ENCODE peak calls at places on chromosomes 16 and 17, in four cellular contexts. M is IMR-90, Z is K562, L is GM12878. R is an unnamed sample.

GRCh38 chr16:47492428-47493357 is 31.6 kb downstream of the PHKB start:
- DNase-seq in L (peak), M (peak), Z (peak), R (no peak)

GRCh38 chr17:44749076-44750020 is 9.4 kb upstream of the ADAM11 start:
- DNase-seq in L (no peak), Z (no peak), M (no peak), R (no peak)

GRCh38 chr16:64882385-64882784 is 239.5 kb downstream of the CDH11 start:
- DNase-seq in L (no peak), M (no peak), Z (no peak), R (no peak)

GRCh38 chr17:17412331-17412730 is 64.5 kb upstream of the MED9 start:
- DNase-seq in L (no peak), M (peak), Z (no peak), R (peak)

GRCh38 chr16:6625606-6626005 is 707.0 kb upstream of the RBFOX1 start:
- DNase-seq in Z (no peak), M (no peak), L (no peak), R (no peak)

GRCh38 chr17:78329263-78330059 is 30.4 kb downstream of the SOCS3 start:
- DNase-seq in L (no peak), Z (no peak), M (peak), R (peak)

GRCh38 chr16:68291227-68291626 is 19.5 kb downstream of the SLC7A6OS start:
- DNase-seq in M (no peak), L (no peak), Z (no peak), R (no peak)

GRCh38 chr17:58487589-58488427 is at the start of gene HSF5:
- DNase-seq in M (no peak), L (no peak), Z (no peak), R (no peak)

GRCh38 chr17:81295031-81295677 is at the start of gene SLC38A10:
- DNase-seq in M (peak), L (peak), Z (peak), R (peak)

GRCh38 chr17:63995626-63996025 is 2.5 kb upstream of the PRR29 start:
- DNase-seq in Z (no peak), L (no peak), M (no peak), R (no peak)

GRCh38 chr16:51393381-51394005 is 242.4 kb upstream of the SALL1 start:
- DNase-seq in Z (no peak), M (peak), L (no peak), R (no peak)

GRCh38 chr16:54407596-54407995 is 121.0 kb upstream of the IRX3 start:
- DNase-seq in M (peak), Z (no peak), L (no peak), R (no peak)

GRCh38 chr17:49022391-49022941 is 25.3 kb downstream of the IGF2BP1 start:
- DNase-seq in Z (peak), L (no peak), M (peak), R (peak)

GRCh38 chr17:79005063-79005861 is 4.3 kb downstream of the CANT1 start:
- DNase-seq in Z (no peak), M (no peak), L (no peak), R (no peak)

GRCh38 chr17:73513426-73513825 is 130.8 kb downstream of the SDK2 start:
- DNase-seq in L (no peak), Z (no peak), M (no peak), R (no peak)

GRCh38 chr16:84119368-84119767 is 2.6 kb upstream of the MBTPS1 start:
- DNase-seq in M (no peak), L (no peak), Z (no peak), R (no peak)

GRCh38 chr16:1297413-1297773 is 12.0 kb upstream of the UBE2I start:
- DNase-seq in L (no peak), M (no peak), Z (no peak), R (no peak)

GRCh38 chr17:64938925-64939474 is 19.7 kb upstream of the LRRC37A3 start:
- DNase-seq in Z (peak), M (peak), L (no peak), R (peak)

GRCh38 chr16:89828199-89828869 is at the start of gene SPIRE2:
- DNase-seq in L (no peak), Z (peak), M (peak), R (no peak)

GRCh38 chr17:40526668-40527067 is 25.2 kb upstream of the TNS4 start:
- DNase-seq in M (no peak), L (no peak), Z (no peak), R (no peak)

GRCh38 chr17:45332505-45332904 is 15.7 kb upstream of the MAP3K14 start:
- DNase-seq in L (no peak), M (no peak), Z (no peak), R (no peak)

GRCh38 chr16:83533193-83533592 is 274.6 kb upstream of the HSBP1 start:
- DNase-seq in Z (no peak), M (peak), L (no peak), R (peak)

GRCh38 chr17:81527591-81528383 is at the start of gene FSCN2:
- DNase-seq in L (no peak), Z (no peak), M (no peak), R (no peak)

GRCh38 chr16:10616744-10617640 is 36.6 kb upstream of the EMP2 start:
- DNase-seq in M (peak), L (no peak), Z (peak), R (peak)

GRCh38 chr16:19555938-19556778 is 655 bp downstream of the VPS35L start:
- DNase-seq in Z (peak), L (peak), M (peak), R (peak)

GRCh38 chr17:68036304-68037147 is 991 bp downstream of the KPNA2 start:
- DNase-seq in Z (no peak), L (no peak), M (peak), R (no peak)

DNA sequence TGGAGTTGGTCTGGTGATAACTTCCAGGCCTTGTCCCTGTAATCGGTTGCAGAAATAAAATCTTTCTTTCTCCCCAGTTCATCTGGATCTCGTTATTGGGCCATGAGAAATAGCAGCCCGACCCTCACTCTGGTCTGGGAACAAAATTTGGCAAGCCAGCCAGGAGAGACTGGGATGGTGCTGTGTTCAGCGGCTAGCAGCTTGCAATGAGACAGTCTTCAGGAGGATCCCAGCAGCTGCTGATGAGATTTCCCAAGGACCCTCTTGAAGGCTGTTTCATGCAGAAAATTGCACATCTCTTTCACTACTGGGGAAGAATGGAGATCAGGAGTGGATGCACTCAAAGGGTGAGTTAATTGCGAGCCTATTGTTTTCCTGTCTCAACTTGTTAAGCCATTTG is 5.4 kb upstream of the COIL start:
- DNase-seq in L (no peak), Z (no peak), M (no peak), R (no peak)
- TF ChIP-seq ELK1 in L (no peak), Z (no peak), M (no peak), R (no peak)

GRCh38 chr17:59533694-59534093 is 31.7 kb upstream of the DHX40 start:
- DNase-seq in Z (no peak), L (no peak), M (no peak), R (no peak)

GRCh38 chr17:59534583-59534982 is 30.8 kb upstream of the DHX40 start:
- DNase-seq in Z (no peak), L (no peak), M (no peak), R (peak)

GRCh38 chr17:59542960-59543635 is 22.3 kb upstream of the DHX40 start:
- DNase-seq in M (no peak), L (no peak), Z (no peak), R (no peak)

DNA sequence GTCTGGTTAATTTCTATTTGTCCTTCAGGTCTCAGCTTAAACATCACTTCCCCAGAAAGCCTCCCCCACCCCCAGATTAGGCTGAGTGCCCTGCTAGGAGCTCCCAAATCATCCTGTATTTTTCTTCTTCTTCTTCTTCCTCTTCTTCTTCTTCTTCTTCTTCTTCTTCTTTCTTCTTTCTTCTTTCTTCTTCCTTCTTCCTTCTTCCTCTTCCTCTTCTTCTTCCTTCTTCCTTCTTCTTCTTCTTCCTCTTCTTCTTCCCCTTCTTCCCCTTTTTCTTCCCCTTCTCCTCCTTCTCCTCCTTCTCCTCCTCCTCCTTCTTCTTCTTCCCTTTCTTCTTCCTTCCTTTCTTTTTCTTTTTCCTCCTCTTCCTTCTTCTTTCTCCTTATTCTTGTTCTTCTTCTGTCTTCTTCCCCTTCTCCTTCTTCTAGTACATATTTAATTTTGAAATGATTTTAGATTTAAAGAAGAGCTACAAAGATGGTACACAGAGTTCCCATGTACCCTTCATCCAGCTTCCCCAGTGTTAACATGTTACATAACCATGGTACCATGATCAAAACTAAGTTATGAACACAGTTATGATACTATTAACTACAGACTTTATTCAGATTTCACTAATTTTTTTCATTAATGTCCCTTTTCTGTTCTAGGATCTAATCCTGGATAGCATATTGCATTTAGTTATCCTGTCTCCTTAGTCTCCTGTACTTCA is 27.1 kb upstream of the DHX40 start:
- DNase-seq in L (no peak), Z (no peak), M (no peak), R (no peak)
- TF ChIP-seq CEBPB in L (no peak), Z (no peak), M (no peak), R (no peak)

DNA sequence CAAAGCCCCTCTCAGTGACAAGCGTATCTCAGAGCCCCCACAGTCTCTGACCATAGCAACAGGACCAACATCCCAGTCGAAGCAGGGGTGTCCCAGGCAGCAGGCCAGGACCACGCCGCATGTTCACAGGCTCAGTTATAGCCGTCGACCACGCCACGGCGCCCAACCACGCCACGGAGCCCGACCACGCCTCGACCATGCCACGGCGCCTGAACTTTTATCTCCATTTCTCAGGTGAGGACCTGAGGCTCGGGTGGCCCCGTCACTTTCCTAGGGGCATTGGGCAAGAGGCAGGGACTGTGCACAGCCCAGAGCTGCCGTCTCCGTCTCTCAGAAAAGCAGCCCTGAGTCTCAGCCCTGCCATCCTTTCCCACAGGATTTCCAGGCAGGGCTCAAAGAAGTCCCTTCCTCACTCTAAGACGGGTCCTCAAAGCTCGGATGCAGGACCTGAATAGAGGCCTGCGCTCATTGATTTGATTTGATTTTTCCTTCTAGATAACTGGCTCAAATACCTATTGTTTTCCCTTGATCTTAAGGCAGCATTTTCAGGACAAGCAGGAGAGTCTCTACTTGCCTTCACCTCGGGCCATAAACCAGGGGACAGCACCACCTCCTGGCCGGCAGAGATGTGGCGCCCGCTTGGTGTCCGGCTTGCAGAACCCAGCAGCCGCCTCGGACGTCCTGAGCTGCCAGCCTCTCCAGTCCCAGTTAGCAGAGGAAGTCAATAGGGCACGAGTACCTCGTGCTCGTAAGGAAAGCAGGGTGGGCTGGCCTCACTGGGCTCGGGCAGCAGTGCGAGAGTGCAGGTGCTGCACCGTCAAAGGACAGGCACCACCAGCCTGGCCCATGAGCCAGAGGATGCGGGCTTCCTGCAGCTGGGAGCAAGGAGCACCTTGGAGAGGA is 38.8 kb downstream of the C16orf95 start:
- DNase-seq in Z (peak), M (peak), L (no peak), R (peak)
- TF ChIP-seq CTCF in Z (peak), M (peak), L (peak), R (peak)

DNA sequence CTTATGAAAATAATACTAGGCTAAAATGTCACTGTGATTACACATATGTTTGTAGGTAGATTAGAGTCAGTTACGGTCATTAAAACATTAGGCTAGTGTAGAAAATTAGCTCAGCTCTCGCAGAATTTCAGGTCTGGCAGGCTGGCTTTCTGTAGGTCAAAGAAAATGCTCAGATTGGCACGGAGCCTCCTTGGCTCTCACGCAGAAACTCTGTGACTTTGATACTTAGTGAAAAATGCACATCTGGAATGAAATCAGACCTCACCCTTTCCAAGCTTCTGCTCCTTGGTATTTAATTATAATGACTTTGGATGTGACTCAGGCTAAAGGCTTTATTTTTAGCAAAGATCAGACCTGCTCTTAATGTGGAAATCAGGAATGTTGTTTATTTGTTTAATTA is 163.9 kb downstream of the HS3ST3B1 start:
- DNase-seq in M (peak), Z (no peak), L (no peak), R (no peak)
- TF ChIP-seq ELK1 in M (no peak), Z (no peak), L (no peak), R (no peak)

GRCh38 chr17:1592751-1593629 is 30.4 kb upstream of the PITPNA start:
- DNase-seq in L (peak), Z (no peak), M (no peak), R (no peak)
- TF ChIP-seq CEBPB in L (no peak), Z (no peak), M (no peak), R (no peak)

GRCh38 chr17:36183811-36184765 is 7.7 kb upstream of the TBC1D3B start:
- DNase-seq in M (no peak), L (no peak), Z (no peak), R (no peak)

GRCh38 chr17:36183001-36183810 is 6.8 kb upstream of the TBC1D3B start:
- DNase-seq in M (peak), Z (peak), L (no peak), R (peak)

GRCh38 chr17:36185416-36185815 is 9.0 kb upstream of the TBC1D3B start:
- DNase-seq in L (no peak), M (no peak), Z (no peak), R (no peak)

GRCh38 chr17:36182176-36183000 is 6.0 kb upstream of the TBC1D3B start:
- DNase-seq in L (no peak), Z (no peak), M (no peak), R (no peak)
- TF ChIP-seq CTCF in L (no peak), Z (no peak), M (no peak), R (no peak)

GRCh38 chr16:20866792-20867191 is 33.4 kb downstream of the DCUN1D3 start:
- DNase-seq in Z (no peak), M (no peak), L (no peak), R (no peak)

GRCh38 chr16:20866161-20866772 is 33.9 kb downstream of the DCUN1D3 start:
- DNase-seq in M (peak), L (no peak), Z (peak), R (peak)

GRCh38 chr16:20865420-20866126 is 34.6 kb downstream of the DCUN1D3 start:
- DNase-seq in M (peak), Z (no peak), L (peak), R (peak)

GRCh38 chr16:20868890-20869289 is 31.3 kb downstream of the DCUN1D3 start:
- DNase-seq in Z (no peak), M (peak), L (no peak), R (no peak)

GRCh38 chr16:20867585-20867984 is 32.6 kb downstream of the DCUN1D3 start:
- DNase-seq in L (no peak), M (peak), Z (no peak), R (no peak)
- TF ChIP-seq ELK1 in L (no peak), M (no peak), Z (no peak), R (no peak)

DNA sequence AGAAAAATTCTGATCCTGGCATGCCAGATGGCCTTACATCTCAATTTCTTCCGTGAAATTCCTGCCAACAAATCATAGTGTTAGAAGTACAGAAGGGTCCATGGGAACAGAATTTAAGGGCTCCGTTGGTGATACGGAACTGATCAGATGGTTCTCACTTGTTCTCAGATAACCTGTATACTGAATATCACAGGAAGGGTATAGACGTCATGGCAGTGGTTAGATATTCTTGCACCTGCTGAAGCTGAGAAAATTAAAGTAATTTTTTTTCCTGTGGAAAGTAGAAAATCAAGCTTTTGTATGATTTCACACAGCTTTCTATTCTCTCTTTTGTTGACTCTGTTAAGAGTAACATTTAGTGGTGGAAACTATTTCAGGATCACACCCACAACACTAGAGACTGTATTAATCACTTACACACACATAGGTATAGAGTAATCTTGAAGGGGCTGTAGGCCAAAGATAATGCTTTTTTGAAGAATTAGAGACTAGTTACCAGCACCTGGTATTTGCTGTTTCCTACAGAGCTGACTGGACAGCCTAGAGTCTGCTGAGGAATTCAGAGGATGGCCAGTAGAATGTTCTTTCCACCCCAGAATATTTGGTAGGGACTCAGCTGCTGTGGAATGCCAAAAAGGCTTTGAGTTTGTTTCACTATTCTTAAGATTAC is 7.5 kb downstream of the TENT4B start:
- DNase-seq in Z (no peak), L (no peak), M (peak), R (no peak)
- TF ChIP-seq CEBPB in Z (no peak), L (no peak), M (no peak), R (no peak)

DNA sequence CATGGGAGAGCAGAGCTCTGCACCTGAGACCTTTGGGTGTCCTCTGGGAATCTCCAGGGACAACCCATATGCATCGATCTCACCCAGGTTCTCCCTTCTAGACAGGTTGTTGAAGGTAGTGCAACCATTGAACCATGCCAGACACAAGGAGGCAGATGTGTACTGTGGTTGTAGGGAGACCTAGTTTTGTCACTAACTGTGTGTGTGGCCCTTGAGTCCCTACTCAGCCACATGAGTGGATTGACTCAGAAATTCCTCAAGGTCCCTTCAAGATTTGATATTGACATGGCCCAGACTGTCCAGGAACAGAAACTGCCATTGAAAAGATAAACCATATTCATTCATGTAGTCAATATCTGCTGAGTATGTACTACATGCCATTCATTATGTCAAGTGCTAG is 396.4 kb upstream of the CCL2 start:
- DNase-seq in M (no peak), Z (peak), L (no peak), R (no peak)
- TF ChIP-seq CTCF in M (no peak), Z (peak), L (no peak), R (no peak)

R was measured in A549.